ENCODE peak calls at places on chromosomes 1 and 21, in nine cellular contexts. T is foreskin fibroblast; D is GM12878; B is hepatocyte; C is upper lobe of right lung; X is A549; E is BJ; Q is CD8-positive, alpha-beta T cell; R is GM12865. F is an unnamed sample.

GRCh38 chr1:25581764-25582163 is 34.8 kb upstream of the MAN1C1 start:
- DNase-seq in T (no peak), D (no peak), B (no peak), C (no peak), X (no peak), E (no peak), Q (no peak), R (no peak), F (no peak)

GRCh38 chr1:171948491-171948890 is 107.2 kb downstream of the DNM3 start:
- DNase-seq in T (peak; percentile 27), D (no peak), B (no peak), C (no peak), X (no peak), E (peak; percentile 17), Q (no peak), R (no peak), F (no peak)

GRCh38 chr1:42952353-42953001 is 6.2 kb downstream of the SLC2A1 start:
- DNase-seq in T (no peak), D (no peak), B (no peak), C (no peak), X (peak; percentile 2), E (no peak), Q (peak; percentile 76), R (peak; percentile 84), F (peak; percentile 57)

GRCh38 chr1:26543444-26543835 is 13.9 kb downstream of the RPS6KA1 start:
- DNase-seq in T (no peak), D (no peak), B (no peak), C (no peak), X (no peak), E (no peak), Q (no peak), R (no peak), F (no peak)

GRCh38 chr1:45322486-45323040 is 4.1 kb upstream of the HPDL start:
- DNase-seq in T (no peak), D (no peak), B (no peak), C (no peak), X (no peak), E (no peak), Q (no peak), R (peak; percentile 77), F (no peak)

GRCh38 chr1:65360654-65361053 is 51.3 kb downstream of the DNAJC6 start:
- DNase-seq in T (no peak), D (no peak), B (no peak), C (no peak), X (no peak), E (no peak), Q (no peak), R (no peak), F (no peak)

GRCh38 chr1:239367417-239367816 is 19.0 kb upstream of the CHRM3 start:
- DNase-seq in T (no peak), D (no peak), B (no peak), C (no peak), X (no peak), E (no peak), Q (no peak), R (no peak), F (no peak)

GRCh38 chr1:80083892-80084291 is 1077.4 kb upstream of the ADGRL4 start:
- DNase-seq in T (no peak), D (no peak), B (no peak), C (no peak), X (peak; percentile 20), E (no peak), Q (no peak), R (no peak), F (no peak)

GRCh38 chr1:93433407-93433961 is 14.4 kb upstream of the FNBP1L start:
- DNase-seq in T (no peak), D (no peak), B (peak; percentile 19), C (peak; percentile 78), X (no peak), E (no peak), Q (no peak), R (peak; percentile 16), F (no peak)

GRCh38 chr1:10686404-10687040 is 109.9 kb downstream of the CASZ1 start:
- DNase-seq in T (no peak), D (no peak), B (peak; percentile 81), C (no peak), X (no peak), E (no peak), Q (no peak), R (no peak), F (no peak)

GRCh38 chr1:30257742-30258380 is 465.5 kb downstream of the MATN1 start:
- DNase-seq in T (no peak), D (no peak), B (no peak), C (no peak), X (no peak), E (no peak), Q (no peak), R (no peak), F (no peak)

GRCh38 chr21:38386967-38387366 is 111.3 kb downstream of the ERG start:
- DNase-seq in T (no peak), D (no peak), B (peak; percentile 24), C (no peak), X (no peak), E (no peak), Q (no peak), R (no peak), F (no peak)

GRCh38 chr1:70146488-70146887 is 58.9 kb downstream of the LRRC40 start:
- DNase-seq in T (peak; percentile 39), D (no peak), B (no peak), C (no peak), X (no peak), E (no peak), Q (no peak), R (no peak), F (no peak)

GRCh38 chr1:70143052-70143659 is 62.2 kb downstream of the LRRC40 start:
- DNase-seq in T (peak; percentile 52), D (no peak), B (no peak), C (no peak), X (no peak), E (no peak), Q (no peak), R (no peak), F (no peak)

GRCh38 chr1:70140894-70141293 is 64.5 kb downstream of the LRRC40 start:
- DNase-seq in T (peak; percentile 11), D (no peak), B (peak; percentile 13), C (no peak), X (no peak), E (no peak), Q (no peak), R (no peak), F (no peak)

GRCh38 chr1:70140343-70140742 is 65.0 kb downstream of the LRRC40 start:
- DNase-seq in T (peak; percentile 20), D (no peak), B (peak; percentile 42), C (no peak), X (no peak), E (no peak), Q (no peak), R (no peak), F (no peak)

GRCh38 chr1:70142120-70142519 is 63.3 kb downstream of the LRRC40 start:
- DNase-seq in T (peak; percentile 17), D (no peak), B (no peak), C (no peak), X (no peak), E (no peak), Q (no peak), R (no peak), F (no peak)
- TF ChIP-seq CTCF in T (no peak), D (no peak), B (peak; percentile 37), C (peak; percentile 24), X (no peak), E (peak; percentile 49), Q (no peak), R (no peak), F (no peak)

DNA sequence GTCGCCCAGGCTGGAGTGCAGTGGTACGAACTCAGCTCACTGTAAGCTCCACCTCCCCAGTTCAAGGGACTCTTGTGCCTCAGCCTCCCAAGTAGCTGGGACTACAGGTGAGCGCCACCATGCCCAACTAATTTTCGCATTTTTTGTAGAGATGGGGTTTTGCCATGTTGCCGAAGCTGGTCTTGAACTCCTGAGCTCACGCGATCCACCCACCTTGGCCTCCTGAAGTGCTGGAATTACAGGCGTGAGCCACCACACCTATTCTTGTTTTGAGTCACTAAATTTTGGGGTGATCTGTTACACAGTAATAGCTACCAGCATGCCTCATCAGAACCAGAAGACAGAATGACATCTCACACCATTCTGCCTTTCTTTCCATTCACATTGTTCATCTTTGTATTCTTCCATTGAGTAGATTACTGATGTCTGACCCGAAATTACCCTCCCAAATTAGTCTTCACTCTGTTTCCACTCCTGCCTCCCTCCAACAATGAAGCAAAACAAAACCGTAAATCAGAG is 9.1 kb downstream of the RHBDL2 start:
- DNase-seq in T (no peak), D (no peak), B (no peak), C (no peak), X (no peak), E (no peak), Q (no peak), R (no peak), F (no peak)
- H3K4me3 ChIP-seq in T (no peak overlapping the region), D (no peak overlapping the region), B (no peak overlapping the region), C (no peak overlapping the region), X (no peak overlapping the region), E (no peak overlapping the region), Q (no peak overlapping the region), R (no peak overlapping the region), F (no peak overlapping the region)

GRCh38 chr1:152823291-152823690 is 4.0 kb upstream of the LCE1A start:
- DNase-seq in T (no peak), D (no peak), B (no peak), C (no peak), X (no peak), E (no peak), Q (no peak), R (no peak), F (no peak)
- TF ChIP-seq CTCF in T (no peak), D (no peak), B (no peak), C (no peak), X (no peak), E (no peak), Q (no peak), R (no peak), F (peak; percentile 29)

GRCh38 chr1:9589719-9590157 is 1.0 kb downstream of the TMEM201 start:
- DNase-seq in T (no peak), D (no peak), B (no peak), C (no peak), X (peak; percentile 30), E (no peak), Q (no peak), R (peak; percentile 26), F (no peak)

GRCh38 chr1:9589144-9589718 is 520 bp downstream of the TMEM201 start:
- DNase-seq in T (no peak), D (no peak), B (peak; percentile 57), C (peak; percentile 72), X (no peak), E (no peak), Q (peak; percentile 62), R (peak; percentile 52), F (no peak)

GRCh38 chr1:9590945-9591668 is 2.4 kb downstream of the TMEM201 start:
- DNase-seq in T (no peak), D (no peak), B (no peak), C (peak; percentile 66), X (no peak), E (no peak), Q (no peak), R (peak; percentile 24), F (no peak)

GRCh38 chr1:9588551-9589143 is at the start of gene TMEM201:
- DNase-seq in T (peak; percentile 94), D (peak; percentile 46), B (peak; percentile 97), C (peak; percentile 97), X (peak; percentile 84), E (peak; percentile 47), Q (peak; percentile 97), R (peak; percentile 96), F (peak; percentile 59)

DNA sequence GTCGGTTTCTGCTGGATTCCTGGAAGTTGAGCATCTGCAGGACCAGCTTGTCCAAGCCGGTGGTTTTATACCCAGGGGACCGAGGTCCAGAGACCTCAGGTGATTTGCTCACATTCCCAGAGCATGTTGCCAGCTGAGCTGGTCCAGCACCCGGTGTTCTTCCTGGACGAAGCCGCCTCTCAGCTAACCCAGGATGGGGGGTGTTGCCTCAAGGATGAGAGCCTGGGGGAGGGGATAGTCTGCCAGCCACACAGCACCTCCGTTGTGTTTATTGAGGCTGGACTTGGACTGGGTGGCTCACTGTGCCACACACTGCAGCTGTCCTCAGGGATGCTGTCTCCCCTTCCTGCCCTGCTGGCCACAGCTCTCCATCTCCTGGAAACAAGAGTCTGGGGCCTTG is 1.5 kb downstream of the TMEM201 start:
- DNase-seq in T (no peak), D (no peak), B (no peak), C (no peak), X (no peak), E (no peak), Q (no peak), R (no peak), F (no peak)
- H3K4me3 ChIP-seq in T (peak overlapping the region; percentile 68), D (peak overlapping the region; percentile 73), B (no peak overlapping the region), C (no peak overlapping the region), X (peak overlapping the region; percentile 83), E (no peak overlapping the region), Q (no peak overlapping the region), R (peak overlapping the region; percentile 68), F (peak overlapping the region; percentile 94)